ENCODE peak calls at places on chromosomes 3 and 15, in ten cellular contexts. X, T, C, S, K, N, W, Y, M and B are unnamed samples.

GRCh38 chr15:57708047-57708446 is 1.5 kb downstream of the POLR2M start:
- DNase-seq in Y (no peak), S (peak), T (no peak), K (no peak), W (no peak), M (peak), C (peak), X (peak), N (no peak), B (no peak)

GRCh38 chr15:73346735-73347312 is 21.9 kb downstream of the HCN4 start:
- DNase-seq in W (no peak), X (peak), M (peak), K (peak), T (no peak), N (peak), S (peak), Y (peak), C (peak), B (peak)

GRCh38 chr15:35925634-35926380 is 379.8 kb upstream of the DPH6 start:
- DNase-seq in N (peak), M (peak), S (peak), W (no peak), C (peak), T (no peak), K (no peak), Y (no peak), X (peak), B (no peak)

GRCh38 chr3:83738202-83738601 is 1220.6 kb upstream of the CADM2 start:
- DNase-seq in X (no peak), S (no peak), K (no peak), C (no peak), Y (no peak), W (no peak), N (no peak), T (no peak), M (no peak), B (no peak)

GRCh38 chr15:69403611-69404010 is 10.5 kb upstream of the KIF23 start:
- DNase-seq in W (no peak), T (no peak), S (peak), X (peak), N (peak), C (peak), Y (no peak), M (peak), K (no peak), B (peak)

GRCh38 chr3:31559872-31560534 is 27.3 kb downstream of the STT3B start:
- DNase-seq in X (no peak), T (no peak), S (no peak), K (no peak), N (no peak), Y (no peak), W (no peak), M (no peak), C (no peak), B (no peak)

GRCh38 chr3:9690451-9691450 is 12.9 kb upstream of the CPNE9 start:
- DNase-seq in S (peak), M (peak), W (peak), Y (no peak), K (no peak), T (peak), C (peak), N (peak), X (no peak), B (no peak)

GRCh38 chr15:91302588-91303439 is 202.8 kb downstream of the SV2B start:
- DNase-seq in Y (no peak), M (peak), K (peak), T (peak), X (peak), N (peak), S (peak), W (no peak), C (peak), B (peak)

GRCh38 chr15:38706956-38707355 is 142.3 kb upstream of the RASGRP1 start:
- DNase-seq in N (no peak), S (no peak), W (no peak), C (no peak), Y (no peak), X (no peak), M (no peak), T (no peak), K (no peak), B (no peak)

GRCh38 chr3:123949606-123950005 is 11.4 kb downstream of the CCDC14 start:
- DNase-seq in N (no peak), S (peak), K (no peak), M (peak), C (peak), X (peak), Y (no peak), T (no peak), W (no peak), B (no peak)

GRCh38 chr3:181614878-181615277 is 96.8 kb upstream of the SOX2 start:
- DNase-seq in Y (no peak), S (no peak), T (no peak), K (no peak), C (no peak), W (no peak), X (no peak), M (no peak), N (no peak), B (no peak)

GRCh38 chr15:81292516-81293001 is 31.4 kb downstream of the STARD5 start:
- DNase-seq in S (no peak), N (no peak), W (no peak), X (no peak), Y (peak), C (no peak), K (peak), M (no peak), T (peak), B (no peak)

GRCh38 chr3:13950042-13950441 is 70.2 kb upstream of the WNT7A start:
- DNase-seq in M (no peak), S (no peak), T (no peak), N (no peak), Y (no peak), K (no peak), C (no peak), X (no peak), W (no peak), B (no peak)

GRCh38 chr3:197424674-197425484 is 126.5 kb upstream of the DLG1 start:
- DNase-seq in K (no peak), C (no peak), W (no peak), T (no peak), Y (no peak), X (no peak), M (no peak), N (no peak), S (no peak), B (no peak)

GRCh38 chr3:152328841-152329240 is 60.1 kb downstream of the MBNL1 start:
- DNase-seq in W (no peak), T (no peak), K (no peak), S (peak), X (peak), N (peak), M (peak), C (peak), Y (no peak), B (peak)

GRCh38 chr3:113668015-113668414 is 28.4 kb downstream of the USF3 start:
- DNase-seq in K (no peak), C (peak), X (peak), N (peak), T (no peak), Y (no peak), S (peak), W (no peak), M (peak), B (peak)

GRCh38 chr3:29176501-29176900 is 104.4 kb upstream of the RBMS3 start:
- DNase-seq in M (no peak), X (no peak), C (no peak), W (no peak), N (no peak), T (no peak), Y (no peak), K (no peak), S (no peak), B (no peak)

GRCh38 chr3:25478964-25479726 is 51.1 kb downstream of the RARB start:
- DNase-seq in S (no peak), N (no peak), Y (no peak), T (no peak), C (no peak), W (no peak), X (no peak), K (no peak), M (no peak), B (no peak)

GRCh38 chr3:30319713-30320112 is 286.7 kb upstream of the TGFBR2 start:
- DNase-seq in W (no peak), M (peak), X (peak), N (peak), Y (peak), C (peak), S (peak), T (no peak), K (no peak), B (peak)

GRCh38 chr3:119145500-119146167 is at the start of gene TEX55:
- DNase-seq in K (no peak), S (peak), M (peak), W (no peak), T (no peak), N (peak), C (peak), Y (no peak), X (peak), B (no peak)

GRCh38 chr3:30124435-30125390 is 481.7 kb upstream of the TGFBR2 start:
- DNase-seq in K (no peak), N (peak), X (peak), Y (no peak), W (no peak), S (peak), C (peak), T (no peak), M (peak), B (no peak)

GRCh38 chr3:186983372-186984058 is 53.2 kb downstream of the ST6GAL1 start:
- DNase-seq in M (no peak), C (no peak), K (no peak), N (no peak), S (no peak), W (no peak), Y (no peak), X (no peak), T (no peak), B (no peak)

GRCh38 chr15:28896944-28897343 is 11.2 kb downstream of the APBA2 start:
- DNase-seq in M (peak), K (no peak), C (peak), X (peak), T (no peak), W (no peak), S (peak), N (peak), Y (no peak), B (peak)

GRCh38 chr3:194686816-194687637 is 1.3 kb downstream of the FAM43A start:
- DNase-seq in M (peak), N (peak), C (peak), X (peak), W (peak), S (peak), Y (peak), T (peak), K (peak), B (no peak)

GRCh38 chr3:170410428-170411029 is 8.1 kb upstream of the CLDN11 start:
- DNase-seq in Y (no peak), X (peak), K (no peak), C (peak), S (peak), N (peak), W (no peak), T (no peak), M (peak), B (no peak)

GRCh38 chr15:62119224-62119925 is 45.7 kb downstream of the C2CD4B start:
- DNase-seq in S (peak), N (peak), M (peak), K (no peak), T (no peak), C (peak), Y (no peak), W (no peak), X (peak), B (peak)

GRCh38 chr3:52231502-52232278 is 6.2 kb upstream of the TLR9 start:
- DNase-seq in X (peak), T (peak), Y (peak), C (no peak), W (no peak), S (peak), N (peak), K (peak), M (peak), B (no peak)

GRCh38 chr3:171362575-171362974 is 97.6 kb downstream of the TNIK start:
- DNase-seq in S (no peak), Y (no peak), X (no peak), M (no peak), C (no peak), K (no peak), T (no peak), N (no peak), W (no peak), B (no peak)

GRCh38 chr15:41727143-41727542 is 47.1 kb upstream of the MAPKBP1 start:
- DNase-seq in C (peak), M (no peak), N (peak), T (no peak), S (peak), X (no peak), W (no peak), K (no peak), Y (no peak), B (no peak)

GRCh38 chr3:66272016-66272415 is 51.2 kb downstream of the SLC25A26 start:
- DNase-seq in T (no peak), M (no peak), N (no peak), W (no peak), Y (no peak), K (no peak), C (no peak), S (no peak), X (no peak), B (no peak)

DNA sequence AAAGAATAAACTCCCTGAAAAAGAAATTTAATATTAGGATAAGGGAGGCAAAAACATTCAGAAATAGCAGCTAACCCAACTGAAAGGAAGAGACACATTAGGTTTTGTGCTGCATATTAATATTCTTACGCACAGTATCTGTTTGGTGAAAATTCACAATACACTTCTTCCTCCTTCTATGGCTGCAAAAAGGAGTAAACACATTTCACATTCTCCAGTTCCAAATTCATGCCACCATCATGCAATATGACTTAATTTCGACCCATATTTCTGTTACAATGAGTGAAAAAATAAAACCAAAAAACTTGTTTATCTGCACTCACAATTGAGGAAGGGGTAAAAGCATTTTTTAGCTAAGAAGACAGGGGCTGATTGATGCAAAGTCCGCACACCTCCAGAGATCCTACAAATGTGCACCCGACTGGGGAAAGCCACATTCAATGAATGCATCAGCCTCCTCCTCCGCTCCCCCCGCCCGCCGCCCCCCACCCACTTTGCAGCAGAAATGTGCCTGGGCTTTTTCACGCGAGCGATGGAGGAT is 1.0 kb downstream of the RFX7 start:
- DNase-seq in M (peak), X (peak), Y (no peak), S (no peak), N (no peak), W (no peak), K (no peak), T (no peak), C (peak), B (no peak)
- H3K4me3 ChIP-seq in M (peak), X (peak), Y (peak), S (peak), N (peak), W (peak), K (peak), T (peak), C (peak), B (peak)

GRCh38 chr3:107598926-107599754 is 76.4 kb downstream of the BBX start:
- DNase-seq in Y (no peak), M (peak), X (peak), K (peak), W (peak), T (peak), C (peak), N (peak), S (peak), B (no peak)
- H3K4me3 ChIP-seq in Y (peak), M (peak), X (peak), K (peak), W (peak), T (peak), C (peak), N (no peak), S (peak), B (peak)

GRCh38 chr3:112132975-112133448 is at the start of gene GCSAM:
- DNase-seq in N (no peak), Y (peak), M (no peak), X (no peak), K (peak), C (no peak), W (no peak), S (no peak), T (peak), B (no peak)
- H3K4me3 ChIP-seq in N (no peak), Y (peak), M (no peak), X (no peak), K (peak), C (no peak), W (no peak), S (no peak), T (peak), B (no peak)

GRCh38 chr15:88704791-88705768 is 66.3 kb downstream of the ISG20 start:
- DNase-seq in Y (no peak), X (peak), W (no peak), C (peak), M (peak), N (peak), S (peak), K (no peak), T (no peak), B (no peak)
- H3K4me3 ChIP-seq in Y (no peak), X (peak), W (peak), C (peak), M (peak), N (peak), S (peak), K (peak), T (no peak), B (peak)